ENCODE peak calls at places on chromosome 22, in five cellular contexts. U, C, S, A and L are unnamed samples.

GRCh38 chr22:19848298-19849224 is 6.1 kb downstream of the GNB1L start:
- DNase-seq in U (peak), C (peak), S (no peak), A (no peak), L (no peak)

GRCh38 chr22:39529487-39529851 is 3.1 kb downstream of the RPS19BP1 start:
- DNase-seq in U (no peak), C (no peak), S (no peak), A (no peak), L (no peak)

GRCh38 chr22:27857441-27857840 is 55.9 kb upstream of the MN1 start:
- DNase-seq in U (no peak), C (no peak), S (no peak), A (no peak), L (no peak)

GRCh38 chr22:29328566-29329500 is 13.3 kb upstream of the RASL10A start:
- DNase-seq in U (peak), C (peak), S (no peak), A (no peak), L (no peak)

GRCh38 chr22:46057762-46058420 is 80.9 kb upstream of the WNT7B start:
- DNase-seq in U (peak), C (peak), S (no peak), A (no peak), L (no peak)

GRCh38 chr22:45304971-45305370 is 4.8 kb upstream of the FAM118A start:
- DNase-seq in U (no peak), C (no peak), S (no peak), A (no peak), L (no peak)

GRCh38 chr22:26975381-26975780 is 318.0 kb downstream of the MIAT start:
- DNase-seq in U (no peak), C (no peak), S (no peak), A (no peak), L (no peak)

GRCh38 chr22:20031732-20032406 is 11.0 kb downstream of the TANGO2 start:
- DNase-seq in U (no peak), C (no peak), S (no peak), A (no peak), L (no peak)

GRCh38 chr22:30396871-30397655 is at the start of gene SEC14L2:
- DNase-seq in U (peak), C (peak), S (no peak), A (peak), L (no peak)

GRCh38 chr22:45996241-45997076 is 19.5 kb upstream of the WNT7B start:
- DNase-seq in U (peak), C (peak), S (no peak), A (no peak), L (no peak)

DNA sequence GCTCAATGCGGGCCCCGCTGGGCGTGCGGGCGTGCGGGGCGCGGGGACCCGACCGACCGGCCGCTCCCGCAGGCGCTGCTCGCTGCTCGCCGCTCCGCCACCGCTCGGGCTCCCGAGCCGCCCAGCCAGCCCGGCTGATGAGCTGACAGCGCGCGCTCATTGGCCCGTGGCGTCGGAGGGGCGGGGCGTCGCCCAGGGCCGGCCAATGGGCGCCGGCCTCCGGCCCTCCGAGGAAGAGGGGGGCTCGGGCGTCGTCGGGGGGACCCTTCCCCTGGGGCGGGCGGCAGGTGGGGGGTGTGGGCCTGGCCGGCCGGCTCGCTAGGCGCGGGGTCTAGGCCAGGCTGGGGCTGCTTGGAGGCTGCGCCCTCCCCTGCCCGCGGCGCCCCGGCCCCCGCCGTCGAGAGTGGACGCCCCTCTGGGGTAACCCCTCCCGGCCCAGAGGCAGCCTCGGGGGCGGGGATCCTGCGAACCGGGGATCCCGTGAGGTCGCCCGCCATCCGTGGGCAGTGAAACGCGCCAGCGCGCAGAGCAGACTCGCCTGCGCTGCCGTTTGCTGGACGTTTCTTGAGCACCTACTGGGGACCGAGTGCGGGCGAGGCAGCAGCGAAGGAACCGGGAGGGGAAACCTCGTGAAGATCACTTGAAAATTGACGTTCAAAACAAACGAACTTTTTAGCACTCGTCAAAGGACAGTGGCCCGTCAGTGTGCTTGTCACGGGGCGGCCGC is at the start of gene SCUBE1:
- DNase-seq in U (peak), C (peak), S (no peak), A (peak), L (peak)
- TF ChIP-seq CTCF in U (no peak), C (no peak), S (no peak), A (no peak), L (no peak)

DNA sequence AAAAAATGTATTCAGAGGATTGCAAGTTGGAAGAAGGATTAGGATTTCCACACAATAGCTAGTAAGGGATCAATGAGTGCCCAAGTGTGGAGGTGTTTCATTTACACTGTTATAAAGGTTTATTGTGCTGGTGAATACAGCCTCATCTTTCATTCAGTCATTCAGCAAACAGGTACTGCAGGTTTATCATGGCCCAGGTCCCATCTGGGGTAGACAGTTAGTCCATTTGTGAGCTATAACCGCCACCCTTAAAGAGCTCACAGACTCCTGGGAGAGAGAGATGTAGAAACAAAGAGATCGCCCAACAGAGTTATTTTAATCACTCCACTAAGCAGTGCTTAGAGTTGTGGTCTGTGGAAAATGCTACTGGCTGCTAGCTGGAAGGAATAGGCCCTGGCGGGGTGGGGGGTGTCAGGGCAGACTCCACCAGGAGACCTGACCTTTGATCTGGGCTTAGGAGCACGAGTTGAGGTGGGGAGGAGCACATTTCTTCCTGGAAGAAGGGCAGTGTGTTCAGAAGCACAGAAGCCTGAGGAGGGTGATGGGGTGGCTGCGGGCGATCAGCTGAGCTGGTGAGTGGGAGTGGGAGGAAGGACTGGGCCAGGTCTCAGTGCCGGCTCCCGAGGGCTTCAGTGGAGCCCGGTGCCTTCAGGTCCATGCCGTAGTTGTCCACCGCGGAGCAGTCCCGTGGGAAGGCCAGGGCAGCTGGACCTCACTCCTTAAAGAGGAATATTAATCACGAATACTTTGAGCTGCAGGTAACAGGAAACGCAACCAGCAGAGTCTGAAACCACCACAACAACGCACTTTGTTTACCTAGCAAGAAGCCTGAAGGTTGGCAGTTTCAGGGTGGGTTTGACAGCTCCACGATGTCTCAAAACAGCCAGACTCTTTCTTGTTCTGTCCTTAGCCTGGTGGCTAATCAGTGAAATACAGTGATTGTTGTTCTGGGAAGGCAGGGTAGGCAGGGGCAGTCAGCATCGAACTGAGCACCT is 11.2 kb downstream of the TOM1 start:
- DNase-seq in U (no peak), C (no peak), S (no peak), A (no peak), L (no peak)
- TF ChIP-seq CTCF in U (no peak), C (no peak), S (no peak), A (peak), L (no peak)

GRCh38 chr22:50014655-50015401 is 2.3 kb upstream of the IL17REL start:
- DNase-seq in U (peak), C (peak), S (no peak), A (no peak), L (no peak)
- TF ChIP-seq CTCF in U (no peak), C (no peak), S (no peak), A (no peak), L (no peak)

DNA sequence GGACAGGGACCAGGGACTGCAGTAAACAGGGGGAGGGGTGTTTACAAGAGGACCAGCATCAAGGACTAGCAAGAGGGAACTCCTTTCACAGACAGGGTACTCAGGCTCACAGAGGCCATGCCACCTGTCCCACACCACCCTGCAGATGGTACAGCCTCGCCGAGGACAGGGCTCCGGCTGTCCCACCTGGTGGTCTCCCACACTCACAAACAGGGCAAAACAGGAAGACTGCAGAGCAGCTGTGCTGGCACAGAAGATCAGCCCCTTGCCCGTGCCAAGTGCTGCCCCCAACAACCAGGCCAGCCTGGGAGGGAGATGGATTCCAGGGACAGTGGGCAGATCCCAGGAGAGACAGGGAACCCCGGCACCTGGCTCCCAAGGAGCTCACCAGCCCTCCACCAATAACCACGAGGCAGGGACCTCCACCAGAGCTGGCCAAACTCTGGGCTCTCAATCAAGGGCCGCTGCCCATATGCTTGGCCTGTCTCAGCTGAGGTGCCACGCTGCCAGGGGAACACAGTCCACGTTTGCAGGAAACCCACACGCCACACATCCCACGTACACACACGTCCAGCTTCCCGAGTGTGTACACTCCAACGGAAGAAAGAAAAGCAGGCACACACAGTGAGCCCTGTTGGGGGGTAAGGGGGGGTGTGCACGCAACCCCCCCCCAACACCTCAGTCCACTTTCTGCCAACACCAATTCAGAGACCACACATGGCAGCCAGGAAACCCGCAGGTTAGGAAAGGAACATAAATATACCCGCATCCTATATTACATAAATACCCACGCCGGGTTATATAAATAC is 2.0 kb downstream of the CSNK1E start:
- DNase-seq in U (no peak), C (no peak), S (no peak), A (no peak), L (no peak)
- TF ChIP-seq CTCF in U (no peak), C (no peak), S (no peak), A (no peak), L (no peak)

GRCh38 chr22:37570661-37570976 is 9.3 kb downstream of the LGALS2 start:
- DNase-seq in U (no peak), C (no peak), S (no peak), A (no peak), L (no peak)

GRCh38 chr22:37571992-37572373 is 7.9 kb downstream of the LGALS2 start:
- DNase-seq in U (no peak), C (no peak), S (no peak), A (no peak), L (no peak)

GRCh38 chr22:37569921-37570660 is 9.8 kb downstream of the LGALS2 start:
- DNase-seq in U (no peak), C (no peak), S (no peak), A (no peak), L (no peak)

GRCh38 chr22:37569009-37569920 is 9.0 kb downstream of the CDC42EP1 start:
- DNase-seq in U (no peak), C (no peak), S (no peak), A (peak), L (no peak)

GRCh38 chr22:37571258-37571991 is 8.5 kb downstream of the LGALS2 start:
- DNase-seq in U (no peak), C (no peak), S (no peak), A (no peak), L (no peak)
- TF ChIP-seq CTCF in U (no peak), C (no peak), S (peak), A (no peak), L (no peak)

GRCh38 chr22:47406896-47407295 is 644.4 kb downstream of the TBC1D22A start:
- DNase-seq in U (no peak), C (peak), S (no peak), A (no peak), L (no peak)

GRCh38 chr22:47406180-47406723 is 643.8 kb downstream of the TBC1D22A start:
- DNase-seq in U (no peak), C (peak), S (no peak), A (no peak), L (no peak)

GRCh38 chr22:47407626-47408025 is 645.2 kb downstream of the TBC1D22A start:
- DNase-seq in U (no peak), C (peak), S (no peak), A (no peak), L (no peak)

GRCh38 chr22:47409501-47410275 is 647.2 kb downstream of the TBC1D22A start:
- DNase-seq in U (no peak), C (peak), S (no peak), A (no peak), L (no peak)

GRCh38 chr22:47408409-47408808 is 646.0 kb downstream of the TBC1D22A start:
- DNase-seq in U (no peak), C (peak), S (no peak), A (no peak), L (no peak)
- TF ChIP-seq CTCF in U (no peak), C (no peak), S (no peak), A (no peak), L (no peak)

GRCh38 chr22:25763239-25763777 is 21.3 kb downstream of the MYO18B start:
- DNase-seq in U (no peak), C (no peak), S (no peak), A (no peak), L (no peak)

GRCh38 chr22:25765016-25765367 is 23.0 kb downstream of the MYO18B start:
- DNase-seq in U (no peak), C (no peak), S (no peak), A (no peak), L (no peak)

GRCh38 chr22:25766418-25766817 is 24.4 kb downstream of the MYO18B start:
- DNase-seq in U (no peak), C (no peak), S (no peak), A (no peak), L (no peak)

GRCh38 chr22:25765801-25766200 is 23.8 kb downstream of the MYO18B start:
- DNase-seq in U (no peak), C (no peak), S (no peak), A (no peak), L (no peak)

GRCh38 chr22:25764270-25765015 is 22.5 kb downstream of the MYO18B start:
- DNase-seq in U (no peak), C (no peak), S (no peak), A (no peak), L (no peak)
- TF ChIP-seq CTCF in U (no peak), C (no peak), S (peak), A (no peak), L (no peak)